ENCODE peak calls at places on chromosome 16, in eight cellular contexts. One of them, this sample, is unnamed.

GRCh38 chr16:64893386-64893785 is 228.5 kb downstream of the CDH11 start:
- DNase-seq in heart right ventricle: peak; percentile 18
- DNase-seq in transverse colon: no peak
- DNase-seq in fibroblast of lung: no peak
- DNase-seq in aorta: no peak
- DNase-seq in testis: no peak
- DNase-seq in cardiac fibroblast: peak; percentile 45
- DNase-seq in tibial artery: no peak
- DNase-seq in this sample: peak; percentile 60

GRCh38 chr16:47019563-47019962 is 46.1 kb upstream of the DNAJA2 start:
- DNase-seq in tibial artery: no peak
- DNase-seq in transverse colon: no peak
- DNase-seq in fibroblast of lung: peak; percentile 23
- DNase-seq in cardiac fibroblast: peak; percentile 34
- DNase-seq in aorta: no peak
- DNase-seq in heart right ventricle: no peak
- DNase-seq in testis: no peak
- DNase-seq in this sample: no peak

GRCh38 chr16:83842755-83843507 is 35.2 kb downstream of the HSBP1 start:
- DNase-seq in transverse colon: peak; percentile 12
- DNase-seq in tibial artery: no peak
- DNase-seq in testis: no peak
- DNase-seq in cardiac fibroblast: no peak
- DNase-seq in fibroblast of lung: no peak
- DNase-seq in aorta: no peak
- DNase-seq in heart right ventricle: no peak
- DNase-seq in this sample: no peak

GRCh38 chr16:17101646-17102045 is 369.1 kb downstream of the XYLT1 start:
- DNase-seq in cardiac fibroblast: peak; percentile 2
- DNase-seq in aorta: no peak
- DNase-seq in transverse colon: no peak
- DNase-seq in fibroblast of lung: no peak
- DNase-seq in testis: peak; percentile 21
- DNase-seq in tibial artery: no peak
- DNase-seq in heart right ventricle: no peak
- DNase-seq in this sample: no peak

GRCh38 chr16:15782573-15783365 is 74.1 kb downstream of the MYH11 start:
- DNase-seq in fibroblast of lung: no peak
- DNase-seq in cardiac fibroblast: no peak
- DNase-seq in testis: no peak
- DNase-seq in tibial artery: no peak
- DNase-seq in heart right ventricle: no peak
- DNase-seq in aorta: no peak
- DNase-seq in transverse colon: no peak
- DNase-seq in this sample: no peak

GRCh38 chr16:74275031-74275636 is 21.5 kb upstream of the PSMD7 start:
- DNase-seq in testis: no peak
- DNase-seq in heart right ventricle: no peak
- DNase-seq in aorta: no peak
- DNase-seq in cardiac fibroblast: peak; percentile 53
- DNase-seq in tibial artery: no peak
- DNase-seq in transverse colon: no peak
- DNase-seq in fibroblast of lung: peak; percentile 53
- DNase-seq in this sample: no peak

GRCh38 chr16:77298638-77299360 is 99.6 kb downstream of the SYCE1L start:
- DNase-seq in aorta: no peak
- DNase-seq in transverse colon: no peak
- DNase-seq in tibial artery: no peak
- DNase-seq in testis: no peak
- DNase-seq in fibroblast of lung: peak; percentile 93
- DNase-seq in heart right ventricle: no peak
- DNase-seq in cardiac fibroblast: peak; percentile 99
- DNase-seq in this sample: peak; percentile 86

GRCh38 chr16:48210747-48211146 is 33.4 kb upstream of the LONP2 start:
- DNase-seq in heart right ventricle: no peak
- DNase-seq in testis: no peak
- DNase-seq in cardiac fibroblast: no peak
- DNase-seq in fibroblast of lung: no peak
- DNase-seq in aorta: no peak
- DNase-seq in tibial artery: peak; percentile 32
- DNase-seq in transverse colon: no peak
- DNase-seq in this sample: no peak

GRCh38 chr16:81608515-81609209 is 164.1 kb downstream of the CMIP start:
- DNase-seq in fibroblast of lung: peak; percentile 62
- DNase-seq in cardiac fibroblast: peak; percentile 90
- DNase-seq in tibial artery: no peak
- DNase-seq in aorta: no peak
- DNase-seq in heart right ventricle: no peak
- DNase-seq in transverse colon: no peak
- DNase-seq in testis: no peak
- DNase-seq in this sample: no peak

GRCh38 chr16:56237451-56237930 is 46.2 kb downstream of the GNAO1 start:
- DNase-seq in heart right ventricle: no peak
- DNase-seq in cardiac fibroblast: no peak
- DNase-seq in aorta: no peak
- DNase-seq in fibroblast of lung: no peak
- DNase-seq in testis: peak; percentile 25
- DNase-seq in transverse colon: no peak
- DNase-seq in tibial artery: peak; percentile 20
- DNase-seq in this sample: no peak

GRCh38 chr16:88792668-88793587 is 7.9 kb upstream of the PIEZO1 start:
- DNase-seq in fibroblast of lung: no peak
- DNase-seq in cardiac fibroblast: no peak
- DNase-seq in heart right ventricle: no peak
- DNase-seq in aorta: no peak
- DNase-seq in testis: no peak
- DNase-seq in tibial artery: no peak
- DNase-seq in transverse colon: no peak
- DNase-seq in this sample: no peak

GRCh38 chr16:58850627-58851024 is 116.5 kb upstream of the GOT2 start:
- DNase-seq in cardiac fibroblast: no peak
- DNase-seq in aorta: no peak
- DNase-seq in tibial artery: no peak
- DNase-seq in fibroblast of lung: no peak
- DNase-seq in transverse colon: no peak
- DNase-seq in heart right ventricle: no peak
- DNase-seq in testis: no peak
- DNase-seq in this sample: no peak

GRCh38 chr16:86424968-86425367 is 85.4 kb upstream of the FOXF1 start:
- DNase-seq in fibroblast of lung: no peak
- DNase-seq in transverse colon: no peak
- DNase-seq in aorta: no peak
- DNase-seq in heart right ventricle: no peak
- DNase-seq in testis: no peak
- DNase-seq in tibial artery: no peak
- DNase-seq in cardiac fibroblast: no peak
- DNase-seq in this sample: no peak

GRCh38 chr16:1816396-1817275 is 10.0 kb downstream of the HAGH start:
- DNase-seq in cardiac fibroblast: no peak
- DNase-seq in tibial artery: no peak
- DNase-seq in testis: no peak
- DNase-seq in fibroblast of lung: no peak
- DNase-seq in heart right ventricle: no peak
- DNase-seq in transverse colon: no peak
- DNase-seq in aorta: no peak
- DNase-seq in this sample: no peak

GRCh38 chr16:77069929-77070328 is 121.1 kb upstream of the MON1B start:
- DNase-seq in aorta: no peak
- DNase-seq in transverse colon: no peak
- DNase-seq in testis: no peak
- DNase-seq in cardiac fibroblast: no peak
- DNase-seq in heart right ventricle: no peak
- DNase-seq in tibial artery: no peak
- DNase-seq in fibroblast of lung: no peak
- DNase-seq in this sample: no peak

GRCh38 chr16:15796885-15797284 is 59.9 kb downstream of the MYH11 start:
- DNase-seq in tibial artery: no peak
- DNase-seq in testis: no peak
- DNase-seq in cardiac fibroblast: no peak
- DNase-seq in fibroblast of lung: no peak
- DNase-seq in heart right ventricle: no peak
- DNase-seq in transverse colon: no peak
- DNase-seq in aorta: no peak
- DNase-seq in this sample: no peak

GRCh38 chr16:12611006-12611477 is 192.6 kb downstream of the CPPED1 start:
- DNase-seq in fibroblast of lung: no peak
- DNase-seq in cardiac fibroblast: no peak
- DNase-seq in testis: no peak
- DNase-seq in tibial artery: no peak
- DNase-seq in aorta: no peak
- DNase-seq in heart right ventricle: no peak
- DNase-seq in transverse colon: no peak
- DNase-seq in this sample: no peak

GRCh38 chr16:48491517-48491916 is 106.3 kb upstream of the SIAH1 start:
- DNase-seq in transverse colon: no peak
- DNase-seq in cardiac fibroblast: peak; percentile 60
- DNase-seq in testis: no peak
- DNase-seq in aorta: no peak
- DNase-seq in fibroblast of lung: peak; percentile 62
- DNase-seq in tibial artery: no peak
- DNase-seq in heart right ventricle: no peak
- DNase-seq in this sample: no peak

GRCh38 chr16:29678691-29679267 is at the start of gene QPRT:
- DNase-seq in transverse colon: peak; percentile 71
- DNase-seq in fibroblast of lung: peak; percentile 78
- DNase-seq in heart right ventricle: peak; percentile 54
- DNase-seq in testis: peak; percentile 27
- DNase-seq in aorta: no peak
- DNase-seq in cardiac fibroblast: peak; percentile 33
- DNase-seq in tibial artery: no peak
- DNase-seq in this sample: peak; percentile 28

GRCh38 chr16:1127101-1127500 is 25.8 kb upstream of the CACNA1H start:
- DNase-seq in tibial artery: no peak
- DNase-seq in fibroblast of lung: no peak
- DNase-seq in heart right ventricle: no peak
- DNase-seq in testis: no peak
- DNase-seq in aorta: no peak
- DNase-seq in transverse colon: no peak
- DNase-seq in cardiac fibroblast: no peak
- DNase-seq in this sample: no peak

GRCh38 chr16:68539704-68540370 is 746 bp downstream of the ZFP90 start:
- DNase-seq in transverse colon: no peak
- DNase-seq in aorta: no peak
- DNase-seq in cardiac fibroblast: peak; percentile 43
- DNase-seq in fibroblast of lung: peak; percentile 22
- DNase-seq in testis: no peak
- DNase-seq in tibial artery: no peak
- DNase-seq in heart right ventricle: no peak
- DNase-seq in this sample: no peak

GRCh38 chr16:80034469-80034826 is 433.9 kb upstream of the MAF start:
- DNase-seq in tibial artery: no peak
- DNase-seq in heart right ventricle: no peak
- DNase-seq in transverse colon: no peak
- DNase-seq in cardiac fibroblast: peak; percentile 24
- DNase-seq in aorta: no peak
- DNase-seq in testis: no peak
- DNase-seq in fibroblast of lung: no peak
- DNase-seq in this sample: no peak
- H3K4me3 ChIP-seq in tibial artery: no peak overlapping the region
- H3K4me3 ChIP-seq in heart right ventricle: no peak overlapping the region
- H3K4me3 ChIP-seq in transverse colon: no peak overlapping the region
- H3K4me3 ChIP-seq in cardiac fibroblast: no peak overlapping the region
- H3K4me3 ChIP-seq in aorta: no peak overlapping the region
- H3K4me3 ChIP-seq in testis: no peak overlapping the region
- H3K4me3 ChIP-seq in fibroblast of lung: no peak overlapping the region
- H3K4me3 ChIP-seq in this sample: no peak overlapping the region

GRCh38 chr16:18984425-18985005 is 781 bp downstream of the TMC7 start:
- DNase-seq in cardiac fibroblast: peak; percentile 14
- DNase-seq in aorta: no peak
- DNase-seq in testis: no peak
- DNase-seq in fibroblast of lung: no peak
- DNase-seq in tibial artery: no peak
- DNase-seq in heart right ventricle: no peak
- DNase-seq in transverse colon: no peak
- DNase-seq in this sample: no peak
- H3K4me3 ChIP-seq in cardiac fibroblast: peak overlapping the region; percentile 55
- H3K4me3 ChIP-seq in aorta: no peak overlapping the region
- H3K4me3 ChIP-seq in testis: peak overlapping the region; percentile 63
- H3K4me3 ChIP-seq in fibroblast of lung: peak overlapping the region; percentile 59
- H3K4me3 ChIP-seq in tibial artery: peak overlapping the region; percentile 49
- H3K4me3 ChIP-seq in heart right ventricle: peak overlapping the region; percentile 57
- H3K4me3 ChIP-seq in transverse colon: peak overlapping the region; percentile 55
- H3K4me3 ChIP-seq in this sample: peak overlapping the region; percentile 54

GRCh38 chr16:80330803-80331202 is 210.0 kb upstream of the DYNLRB2 start:
- DNase-seq in fibroblast of lung: no peak
- DNase-seq in heart right ventricle: no peak
- DNase-seq in transverse colon: peak; percentile 10
- DNase-seq in cardiac fibroblast: no peak
- DNase-seq in tibial artery: no peak
- DNase-seq in aorta: no peak
- DNase-seq in testis: no peak
- DNase-seq in this sample: no peak

GRCh38 chr16:80323808-80324195 is 217.0 kb upstream of the DYNLRB2 start:
- DNase-seq in fibroblast of lung: no peak
- DNase-seq in aorta: no peak
- DNase-seq in cardiac fibroblast: no peak
- DNase-seq in heart right ventricle: no peak
- DNase-seq in tibial artery: no peak
- DNase-seq in testis: no peak
- DNase-seq in transverse colon: no peak
- DNase-seq in this sample: no peak

GRCh38 chr16:80324371-80324770 is 216.4 kb upstream of the DYNLRB2 start:
- DNase-seq in testis: no peak
- DNase-seq in cardiac fibroblast: no peak
- DNase-seq in tibial artery: no peak
- DNase-seq in transverse colon: no peak
- DNase-seq in heart right ventricle: no peak
- DNase-seq in aorta: no peak
- DNase-seq in fibroblast of lung: no peak
- DNase-seq in this sample: no peak

GRCh38 chr16:80323187-80323807 is 217.5 kb upstream of the DYNLRB2 start:
- DNase-seq in tibial artery: no peak
- DNase-seq in cardiac fibroblast: no peak
- DNase-seq in aorta: no peak
- DNase-seq in heart right ventricle: no peak
- DNase-seq in fibroblast of lung: no peak
- DNase-seq in testis: no peak
- DNase-seq in transverse colon: no peak
- DNase-seq in this sample: no peak

DNA sequence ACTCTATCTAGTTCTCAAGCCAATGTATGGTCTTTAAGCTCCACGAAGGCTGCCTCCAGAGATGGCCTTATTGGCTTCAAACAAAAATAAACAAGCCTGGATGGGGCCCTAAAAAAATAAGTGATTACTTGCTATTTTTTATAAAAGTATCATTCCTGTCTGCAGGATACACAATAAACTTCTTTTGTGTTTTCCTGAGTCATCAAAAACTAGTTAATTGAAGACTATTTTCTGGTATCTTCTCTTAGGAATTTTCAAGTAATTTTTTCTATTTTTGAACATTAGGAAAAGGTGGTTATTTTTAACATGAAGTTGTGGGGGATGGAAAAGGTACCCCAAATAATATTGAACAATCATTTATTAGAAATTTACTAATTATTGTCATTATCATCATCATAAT is 213.1 kb upstream of the DYNLRB2 start:
- DNase-seq in testis: no peak
- DNase-seq in tibial artery: no peak
- DNase-seq in cardiac fibroblast: no peak
- DNase-seq in heart right ventricle: no peak
- DNase-seq in transverse colon: no peak
- DNase-seq in aorta: no peak
- DNase-seq in fibroblast of lung: no peak
- DNase-seq in this sample: no peak
- H3K4me3 ChIP-seq in testis: no peak overlapping the region
- H3K4me3 ChIP-seq in tibial artery: no peak overlapping the region
- H3K4me3 ChIP-seq in cardiac fibroblast: no peak overlapping the region
- H3K4me3 ChIP-seq in heart right ventricle: no peak overlapping the region
- H3K4me3 ChIP-seq in transverse colon: no peak overlapping the region
- H3K4me3 ChIP-seq in aorta: no peak overlapping the region
- H3K4me3 ChIP-seq in fibroblast of lung: no peak overlapping the region
- H3K4me3 ChIP-seq in this sample: no peak overlapping the region

GRCh38 chr16:3938843-3939624 is 58.5 kb upstream of the CREBBP start:
- DNase-seq in tibial artery: peak; percentile 70
- DNase-seq in cardiac fibroblast: peak; percentile 79
- DNase-seq in heart right ventricle: peak; percentile 30
- DNase-seq in testis: peak; percentile 70
- DNase-seq in transverse colon: peak; percentile 30
- DNase-seq in fibroblast of lung: peak; percentile 62
- DNase-seq in aorta: peak; percentile 74
- DNase-seq in this sample: no peak
- H3K4me3 ChIP-seq in tibial artery: peak overlapping the region; percentile 48
- H3K4me3 ChIP-seq in cardiac fibroblast: peak overlapping the region; percentile 51
- H3K4me3 ChIP-seq in heart right ventricle: peak overlapping the region; percentile 41
- H3K4me3 ChIP-seq in testis: peak overlapping the region; percentile 53
- H3K4me3 ChIP-seq in transverse colon: peak overlapping the region; percentile 47
- H3K4me3 ChIP-seq in fibroblast of lung: peak overlapping the region; percentile 34
- H3K4me3 ChIP-seq in aorta: peak overlapping the region; percentile 42
- H3K4me3 ChIP-seq in this sample: peak overlapping the region; percentile 49

This sample was measured in skeletal muscle cell.